ENCODE peak calls at places on chromosomes 3 and 15, in ten cellular contexts. W is central memory CD4-positive, alpha-beta T cell; C is stimulated activated CD8-positive, alpha-beta memory T cell treated with anti-CD3 and anti-CD28 coated beads, Interleukin-7, amount 100 ng/mL, for 1 hour; G is fibroblast of pulmonary artery; Y is ELF-1; X is heart left ventricle; B is uterus; S is stimulated activated CD4-positive, alpha-beta T cell treated with anti-CD3 and anti-CD28 coated beads, Interleukin-12 subunit alpha, Interleukin-12 subunit beta, amount 100 ng/mL, for 4 hours; R is GM04504; T is BE2C. N is an unnamed sample.

GRCh38 chr3:15501126-15501525 is 20.4 kb downstream of the COLQ start:
- DNase-seq in S (no peak), W (no peak), Y (peak), B (no peak), T (peak), R (no peak), X (peak), G (no peak), C (no peak), N (no peak)

GRCh38 chr3:20400281-20400680 is 214.3 kb upstream of the SGO1 start:
- DNase-seq in T (no peak), X (no peak), G (no peak), S (no peak), B (no peak), W (no peak), C (no peak), R (no peak), Y (no peak), N (no peak)

GRCh38 chr15:51866161-51866560 is 36.7 kb downstream of the TMOD3 start:
- DNase-seq in Y (no peak), R (no peak), C (no peak), S (no peak), G (no peak), X (no peak), T (no peak), B (no peak), W (no peak), N (no peak)

GRCh38 chr15:52162876-52163275 is 28.3 kb downstream of the GNB5 start:
- DNase-seq in R (no peak), W (no peak), G (no peak), B (no peak), S (no peak), Y (no peak), X (no peak), C (no peak), T (no peak), N (no peak)

GRCh38 chr3:38542401-38543298 is 46.5 kb downstream of the EXOG start:
- DNase-seq in X (peak), B (no peak), G (no peak), T (peak), R (no peak), S (no peak), C (no peak), Y (no peak), W (no peak), N (no peak)

GRCh38 chr3:174363256-174363655 is 495.9 kb upstream of the NAALADL2 start:
- DNase-seq in C (no peak), B (no peak), X (no peak), S (no peak), W (no peak), Y (no peak), G (peak), T (no peak), R (no peak), N (no peak)

GRCh38 chr15:88529021-88529630 is 17.4 kb downstream of the DET1 start:
- DNase-seq in B (no peak), S (no peak), T (no peak), Y (no peak), W (no peak), G (peak), X (no peak), C (no peak), R (peak), N (no peak)

GRCh38 chr3:30626443-30627181 is 20.2 kb downstream of the TGFBR2 start:
- DNase-seq in G (peak), R (no peak), T (peak), Y (peak), C (no peak), S (no peak), X (no peak), B (no peak), W (no peak), N (no peak)

GRCh38 chr3:32434206-32434605 is 42.6 kb downstream of the CMTM7 start:
- DNase-seq in X (no peak), T (no peak), R (no peak), C (no peak), B (no peak), S (no peak), W (no peak), Y (no peak), G (no peak), N (no peak)

GRCh38 chr3:189349772-189350171 is 178.0 kb downstream of the TPRG1 start:
- DNase-seq in Y (no peak), T (no peak), B (no peak), G (no peak), S (no peak), R (no peak), X (no peak), C (no peak), W (no peak), N (no peak)

GRCh38 chr3:78116874-78117273 is 1077.0 kb downstream of the ROBO2 start:
- DNase-seq in R (no peak), G (no peak), W (no peak), S (no peak), X (peak), B (no peak), T (no peak), Y (no peak), C (no peak), N (no peak)

GRCh38 chr15:57031605-57032004 is 113.2 kb downstream of the TCF12 start:
- DNase-seq in X (peak), T (peak), S (no peak), G (peak), C (no peak), B (peak), R (no peak), W (no peak), Y (peak), N (peak)

GRCh38 chr15:83108266-83109219 is 1.1 kb downstream of the TM6SF1 start:
- DNase-seq in S (no peak), T (peak), Y (peak), B (peak), X (peak), R (no peak), G (peak), W (no peak), C (peak), N (peak)

GRCh38 chr15:71806452-71806931 is 3.9 kb upstream of the NR2E3 start:
- DNase-seq in S (no peak), B (no peak), Y (peak), C (no peak), W (no peak), G (peak), R (peak), T (peak), X (no peak), N (no peak)

GRCh38 chr3:104437891-104438290 is 928.8 kb upstream of the ALCAM start:
- DNase-seq in X (no peak), T (no peak), B (no peak), Y (peak), S (no peak), R (peak), W (no peak), G (peak), C (no peak), N (no peak)

GRCh38 chr15:38609097-38609738 is 44.6 kb upstream of the RASGRP1 start:
- DNase-seq in W (no peak), R (no peak), Y (no peak), B (no peak), S (no peak), T (no peak), G (no peak), C (no peak), X (no peak), N (no peak)

GRCh38 chr3:172009736-172010254 is 29.6 kb upstream of the FNDC3B start:
- DNase-seq in Y (peak), C (no peak), R (no peak), T (no peak), W (no peak), S (no peak), G (no peak), B (no peak), X (no peak), N (no peak)

GRCh38 chr3:112042842-112043280 is 8.3 kb downstream of the TMPRSS7 start:
- DNase-seq in S (no peak), Y (no peak), W (no peak), B (no peak), X (no peak), C (no peak), G (no peak), R (no peak), T (no peak), N (no peak)

GRCh38 chr3:10455515-10455914 is 49.9 kb downstream of the ATP2B2 start:
- DNase-seq in B (no peak), C (no peak), G (no peak), Y (no peak), T (no peak), R (no peak), W (no peak), X (no peak), S (no peak), N (no peak)

GRCh38 chr15:57732526-57733331 is 26.2 kb downstream of the POLR2M start:
- DNase-seq in Y (peak), T (peak), X (peak), S (peak), C (peak), G (peak), R (peak), W (peak), B (peak), N (peak)

GRCh38 chr3:16058511-16058910 is 116.0 kb upstream of the GALNT15 start:
- DNase-seq in B (no peak), S (no peak), Y (no peak), C (no peak), R (no peak), T (no peak), X (no peak), W (no peak), G (no peak), N (no peak)

GRCh38 chr3:14452676-14453367 is 50.4 kb downstream of the SLC6A6 start:
- DNase-seq in S (no peak), W (no peak), R (peak), X (peak), C (no peak), G (peak), Y (no peak), B (peak), T (peak), N (peak)

GRCh38 chr3:111668912-111669488 is 73.9 kb upstream of the ZBED2 start:
- DNase-seq in C (no peak), R (no peak), S (no peak), B (no peak), Y (peak), G (peak), X (no peak), W (peak), T (no peak), N (no peak)

GRCh38 chr3:125110016-125110875 is 54.4 kb upstream of the HEG1 start:
- DNase-seq in B (no peak), R (peak), G (peak), C (no peak), T (no peak), S (no peak), X (no peak), Y (no peak), W (no peak), N (no peak)

GRCh38 chr15:80856809-80857377 is 77.7 kb downstream of the CEMIP start:
- DNase-seq in C (no peak), R (no peak), B (peak), W (no peak), G (peak), Y (peak), X (peak), S (no peak), T (no peak), N (no peak)

GRCh38 chr3:53083496-53083895 is 37.6 kb upstream of the SFMBT1 start:
- DNase-seq in C (no peak), G (peak), B (no peak), S (no peak), X (peak), R (peak), Y (no peak), W (no peak), T (no peak), N (no peak)